ENCODE peak calls at places on chromosomes 6 and 20, in five cellular contexts. One of them, this sample, is unnamed.

GRCh38 chr6:116966675-116967576 is 89.9 kb downstream of the RFX6 start:
- DNase-seq in fibroblast of lung: no peak
- DNase-seq in foreskin fibroblast: no peak
- DNase-seq in fibroblast of the aortic adventitia: no peak
- DNase-seq in BJ: no peak
- DNase-seq in this sample: no peak

GRCh38 chr6:56787209-56787608 is 144.5 kb upstream of the DST start:
- DNase-seq in fibroblast of lung: peak
- DNase-seq in foreskin fibroblast: no peak
- DNase-seq in fibroblast of the aortic adventitia: no peak
- DNase-seq in BJ: no peak
- DNase-seq in this sample: no peak

GRCh38 chr20:1830240-1830639 is 65.0 kb upstream of the SIRPA start:
- DNase-seq in fibroblast of lung: peak
- DNase-seq in foreskin fibroblast: peak
- DNase-seq in fibroblast of the aortic adventitia: peak
- DNase-seq in BJ: peak
- DNase-seq in this sample: peak

GRCh38 chr20:43011491-43011890 is 178.2 kb downstream of the PTPRT start:
- DNase-seq in fibroblast of lung: no peak
- DNase-seq in foreskin fibroblast: no peak
- DNase-seq in fibroblast of the aortic adventitia: no peak
- DNase-seq in BJ: no peak
- DNase-seq in this sample: no peak

GRCh38 chr6:30556714-30556963 is 350 bp upstream of the GNL1 start:
- DNase-seq in fibroblast of lung: no peak
- DNase-seq in foreskin fibroblast: no peak
- DNase-seq in fibroblast of the aortic adventitia: no peak
- DNase-seq in BJ: no peak
- DNase-seq in this sample: no peak

GRCh38 chr20:2892376-2892775 is 19.1 kb downstream of the PTPRA start:
- DNase-seq in fibroblast of lung: no peak
- DNase-seq in foreskin fibroblast: no peak
- DNase-seq in fibroblast of the aortic adventitia: no peak
- DNase-seq in BJ: no peak
- DNase-seq in this sample: no peak

GRCh38 chr6:165662041-165662491 is 975 bp downstream of the PDE10A start:
- DNase-seq in fibroblast of lung: peak
- DNase-seq in foreskin fibroblast: no peak
- DNase-seq in fibroblast of the aortic adventitia: peak
- DNase-seq in BJ: no peak
- DNase-seq in this sample: no peak

GRCh38 chr6:87340230-87340629 is 4.4 kb upstream of the C6orf163 start:
- DNase-seq in fibroblast of lung: no peak
- DNase-seq in foreskin fibroblast: no peak
- DNase-seq in fibroblast of the aortic adventitia: no peak
- DNase-seq in BJ: no peak
- DNase-seq in this sample: no peak

GRCh38 chr6:9398794-9399373 is 963.5 kb upstream of the SLC35B3 start:
- DNase-seq in fibroblast of lung: peak
- DNase-seq in foreskin fibroblast: no peak
- DNase-seq in fibroblast of the aortic adventitia: no peak
- DNase-seq in BJ: no peak
- DNase-seq in this sample: no peak

GRCh38 chr6:105137388-105137787 is 42.4 kb downstream of the POPDC3 start:
- DNase-seq in fibroblast of lung: peak
- DNase-seq in foreskin fibroblast: no peak
- DNase-seq in fibroblast of the aortic adventitia: peak
- DNase-seq in BJ: no peak
- DNase-seq in this sample: no peak

GRCh38 chr6:127120109-127120786 is 1.8 kb downstream of the RSPO3 start:
- DNase-seq in fibroblast of lung: no peak
- DNase-seq in foreskin fibroblast: no peak
- DNase-seq in fibroblast of the aortic adventitia: no peak
- DNase-seq in BJ: no peak
- DNase-seq in this sample: no peak

GRCh38 chr6:34132486-34133185 is 13.3 kb downstream of the GRM4 start:
- DNase-seq in fibroblast of lung: peak
- DNase-seq in foreskin fibroblast: no peak
- DNase-seq in fibroblast of the aortic adventitia: peak
- DNase-seq in BJ: no peak
- DNase-seq in this sample: no peak

GRCh38 chr6:144599615-144600014 is 314.5 kb downstream of the UTRN start:
- DNase-seq in fibroblast of lung: no peak
- DNase-seq in foreskin fibroblast: no peak
- DNase-seq in fibroblast of the aortic adventitia: no peak
- DNase-seq in BJ: no peak
- DNase-seq in this sample: no peak

GRCh38 chr6:11731423-11731822 is 47.2 kb downstream of the ADTRP start:
- DNase-seq in fibroblast of lung: no peak
- DNase-seq in foreskin fibroblast: no peak
- DNase-seq in fibroblast of the aortic adventitia: no peak
- DNase-seq in BJ: no peak
- DNase-seq in this sample: no peak

GRCh38 chr6:37785688-37786270 is 33.7 kb upstream of the ZFAND3 start:
- DNase-seq in fibroblast of lung: no peak
- DNase-seq in foreskin fibroblast: peak
- DNase-seq in fibroblast of the aortic adventitia: no peak
- DNase-seq in BJ: no peak
- DNase-seq in this sample: no peak

GRCh38 chr20:1505361-1505760 is 14.1 kb upstream of the SIRPB2 start:
- DNase-seq in fibroblast of lung: peak
- DNase-seq in foreskin fibroblast: no peak
- DNase-seq in fibroblast of the aortic adventitia: peak
- DNase-seq in BJ: no peak
- DNase-seq in this sample: no peak

GRCh38 chr6:169158750-169159149 is 94.9 kb downstream of the THBS2 start:
- DNase-seq in fibroblast of lung: peak
- DNase-seq in foreskin fibroblast: no peak
- DNase-seq in fibroblast of the aortic adventitia: peak
- DNase-seq in BJ: no peak
- DNase-seq in this sample: no peak
- TF ChIP-seq CTCF in fibroblast of lung: peak
- TF ChIP-seq CTCF in foreskin fibroblast: no peak
- TF ChIP-seq CTCF in fibroblast of the aortic adventitia: peak
- TF ChIP-seq CTCF in BJ: no peak
- TF ChIP-seq CTCF in this sample: no peak

DNA sequence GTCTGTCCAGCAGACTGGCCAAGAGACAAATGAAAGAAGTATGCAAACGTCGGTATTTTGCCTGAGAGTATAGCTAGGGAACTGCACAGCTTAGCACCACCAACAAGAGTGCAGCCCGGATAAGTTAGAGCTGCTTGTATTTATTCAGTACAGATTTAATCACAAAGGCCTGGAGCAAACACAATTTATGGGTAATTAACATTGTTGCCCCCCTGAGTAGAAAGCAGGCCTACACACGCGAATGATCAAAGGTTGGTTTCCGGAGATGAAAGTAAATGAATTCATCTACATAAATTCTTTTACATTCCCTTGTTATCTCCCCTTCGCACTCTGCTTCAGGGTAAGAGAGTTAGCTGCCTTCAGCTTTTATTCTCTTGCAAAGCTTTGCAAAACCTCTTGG is 24.7 kb upstream of the CRISP1 start:
- DNase-seq in fibroblast of lung: no peak
- DNase-seq in foreskin fibroblast: no peak
- DNase-seq in fibroblast of the aortic adventitia: no peak
- DNase-seq in BJ: no peak
- DNase-seq in this sample: no peak
- H3K4me3 ChIP-seq in fibroblast of lung: no peak
- H3K4me3 ChIP-seq in foreskin fibroblast: no peak
- H3K4me3 ChIP-seq in fibroblast of the aortic adventitia: no peak
- H3K4me3 ChIP-seq in BJ: no peak
- H3K4me3 ChIP-seq in this sample: no peak

GRCh38 chr6:46395530-46395929 is 95.7 kb downstream of the RCAN2 start:
- DNase-seq in fibroblast of lung: no peak
- DNase-seq in foreskin fibroblast: no peak
- DNase-seq in fibroblast of the aortic adventitia: no peak
- DNase-seq in BJ: no peak
- DNase-seq in this sample: no peak

GRCh38 chr6:46392294-46392693 is 99.0 kb downstream of the RCAN2 start:
- DNase-seq in fibroblast of lung: no peak
- DNase-seq in foreskin fibroblast: no peak
- DNase-seq in fibroblast of the aortic adventitia: no peak
- DNase-seq in BJ: no peak
- DNase-seq in this sample: no peak

GRCh38 chr6:46393161-46393939 is 97.9 kb downstream of the RCAN2 start:
- DNase-seq in fibroblast of lung: no peak
- DNase-seq in foreskin fibroblast: no peak
- DNase-seq in fibroblast of the aortic adventitia: no peak
- DNase-seq in BJ: no peak
- DNase-seq in this sample: no peak

GRCh38 chr6:46390153-46390876 is 100.9 kb downstream of the RCAN2 start:
- DNase-seq in fibroblast of lung: no peak
- DNase-seq in foreskin fibroblast: no peak
- DNase-seq in fibroblast of the aortic adventitia: no peak
- DNase-seq in BJ: no peak
- DNase-seq in this sample: no peak

DNA sequence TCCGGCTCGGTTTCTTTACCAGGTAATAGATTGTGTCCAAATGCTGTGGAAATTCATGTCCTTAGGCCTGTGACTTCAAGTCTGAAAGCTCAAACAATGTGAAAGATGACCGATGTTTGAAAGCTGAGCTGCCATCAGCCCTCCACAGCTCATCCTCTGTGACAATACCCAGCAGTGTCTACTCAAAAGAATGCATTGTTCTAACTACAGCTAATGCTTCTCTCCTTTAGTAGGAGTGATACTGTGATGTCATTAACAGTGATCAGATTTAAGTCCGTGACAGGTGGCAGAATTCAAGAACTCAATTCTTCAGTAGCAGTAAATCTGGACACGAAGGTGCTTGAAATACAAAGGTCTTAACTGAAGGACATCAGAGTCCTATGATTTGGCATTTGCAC is 97.3 kb downstream of the RCAN2 start:
- DNase-seq in fibroblast of lung: no peak
- DNase-seq in foreskin fibroblast: no peak
- DNase-seq in fibroblast of the aortic adventitia: no peak
- DNase-seq in BJ: no peak
- DNase-seq in this sample: no peak
- TF ChIP-seq CTCF in fibroblast of lung: no peak
- TF ChIP-seq CTCF in foreskin fibroblast: no peak
- TF ChIP-seq CTCF in fibroblast of the aortic adventitia: no peak
- TF ChIP-seq CTCF in BJ: no peak
- TF ChIP-seq CTCF in this sample: no peak

GRCh38 chr6:42104095-42104806 is 38.2 kb downstream of the C6orf132 start:
- DNase-seq in fibroblast of lung: peak
- DNase-seq in foreskin fibroblast: peak
- DNase-seq in fibroblast of the aortic adventitia: peak
- DNase-seq in BJ: no peak
- DNase-seq in this sample: no peak

GRCh38 chr6:42103218-42103617 is 39.2 kb downstream of the C6orf132 start:
- DNase-seq in fibroblast of lung: no peak
- DNase-seq in foreskin fibroblast: no peak
- DNase-seq in fibroblast of the aortic adventitia: no peak
- DNase-seq in BJ: no peak
- DNase-seq in this sample: no peak

GRCh38 chr6:42105714-42106662 is 36.4 kb downstream of the C6orf132 start:
- DNase-seq in fibroblast of lung: no peak
- DNase-seq in foreskin fibroblast: no peak
- DNase-seq in fibroblast of the aortic adventitia: no peak
- DNase-seq in BJ: no peak
- DNase-seq in this sample: no peak

GRCh38 chr6:42104807-42105713 is 37.4 kb downstream of the C6orf132 start:
- DNase-seq in fibroblast of lung: no peak
- DNase-seq in foreskin fibroblast: no peak
- DNase-seq in fibroblast of the aortic adventitia: no peak
- DNase-seq in BJ: no peak
- DNase-seq in this sample: no peak

GRCh38 chr6:42103753-42104094 is 38.7 kb downstream of the C6orf132 start:
- DNase-seq in fibroblast of lung: no peak
- DNase-seq in foreskin fibroblast: no peak
- DNase-seq in fibroblast of the aortic adventitia: no peak
- DNase-seq in BJ: no peak
- DNase-seq in this sample: no peak
- H3K4me3 ChIP-seq in fibroblast of lung: no peak
- H3K4me3 ChIP-seq in foreskin fibroblast: no peak
- H3K4me3 ChIP-seq in fibroblast of the aortic adventitia: no peak
- H3K4me3 ChIP-seq in BJ: no peak
- H3K4me3 ChIP-seq in this sample: no peak

GRCh38 chr20:44389871-44390270 is 34.4 kb downstream of the HNF4A start:
- DNase-seq in fibroblast of lung: no peak
- DNase-seq in foreskin fibroblast: no peak
- DNase-seq in fibroblast of the aortic adventitia: no peak
- DNase-seq in BJ: no peak
- DNase-seq in this sample: no peak

GRCh38 chr20:44390280-44390679 is 34.8 kb downstream of the HNF4A start:
- DNase-seq in fibroblast of lung: no peak
- DNase-seq in foreskin fibroblast: no peak
- DNase-seq in fibroblast of the aortic adventitia: no peak
- DNase-seq in BJ: no peak
- DNase-seq in this sample: no peak

GRCh38 chr20:44384423-44385027 is 29.0 kb downstream of the HNF4A start:
- DNase-seq in fibroblast of lung: peak
- DNase-seq in foreskin fibroblast: peak
- DNase-seq in fibroblast of the aortic adventitia: peak
- DNase-seq in BJ: no peak
- DNase-seq in this sample: no peak

GRCh38 chr20:44392088-44392775 is 36.7 kb downstream of the HNF4A start:
- DNase-seq in fibroblast of lung: no peak
- DNase-seq in foreskin fibroblast: no peak
- DNase-seq in fibroblast of the aortic adventitia: no peak
- DNase-seq in BJ: no peak
- DNase-seq in this sample: no peak

GRCh38 chr20:44388466-44389023 is 33.0 kb downstream of the HNF4A start:
- DNase-seq in fibroblast of lung: peak
- DNase-seq in foreskin fibroblast: peak
- DNase-seq in fibroblast of the aortic adventitia: peak
- DNase-seq in BJ: no peak
- DNase-seq in this sample: no peak
- TF ChIP-seq CTCF in fibroblast of lung: peak
- TF ChIP-seq CTCF in foreskin fibroblast: peak
- TF ChIP-seq CTCF in fibroblast of the aortic adventitia: peak
- TF ChIP-seq CTCF in BJ: peak
- TF ChIP-seq CTCF in this sample: peak

GRCh38 chr6:159061805-159062563 is 17.2 kb upstream of the TAGAP start:
- DNase-seq in fibroblast of lung: no peak
- DNase-seq in foreskin fibroblast: no peak
- DNase-seq in fibroblast of the aortic adventitia: no peak
- DNase-seq in BJ: no peak
- DNase-seq in this sample: no peak
- H3K4me3 ChIP-seq in fibroblast of lung: no peak
- H3K4me3 ChIP-seq in foreskin fibroblast: no peak
- H3K4me3 ChIP-seq in fibroblast of the aortic adventitia: no peak
- H3K4me3 ChIP-seq in BJ: no peak
- H3K4me3 ChIP-seq in this sample: no peak

This sample was measured in retinal pigment epithelial cell.